ENCODE peak calls at places on chromosomes 12 and 14, in four cellular contexts. H is AG10803, C is fibroblast of pulmonary artery, T is HEK293T. D is an unnamed sample.

GRCh38 chr12:109772622-109773321 is 59.1 kb downstream of the FAM222A start:
- DNase-seq in H (no peak), C (no peak), T (no peak), D (no peak)

GRCh38 chr12:50764861-50765324 is 992 bp downstream of the ATF1 start:
- DNase-seq in H (peak), C (peak), T (no peak), D (peak)

GRCh38 chr12:3820122-3820521 is 53.1 kb downstream of the PARP11 start:
- DNase-seq in H (peak), C (peak), T (no peak), D (peak)

GRCh38 chr12:6346235-6346832 is 4.5 kb upstream of the TNFRSF1A start:
- DNase-seq in H (no peak), C (no peak), T (no peak), D (no peak)

GRCh38 chr14:91317381-91318313 is 73.1 kb upstream of the GPR68 start:
- DNase-seq in H (no peak), C (peak), T (no peak), D (no peak)

GRCh38 chr14:92726135-92726932 is 22.1 kb downstream of the LGMN start:
- DNase-seq in H (peak), C (peak), T (no peak), D (peak)

GRCh38 chr12:6961695-6962284 is 8.7 kb downstream of the PHB2 start:
- DNase-seq in H (peak), C (peak), T (peak), D (peak)

GRCh38 chr12:124445826-124446225 is 121.6 kb downstream of the NCOR2 start:
- DNase-seq in H (no peak), C (no peak), T (no peak), D (no peak)

GRCh38 chr12:111268738-111269572 is 99.9 kb downstream of the PHETA1 start:
- DNase-seq in H (no peak), C (no peak), T (peak), D (no peak)

GRCh38 chr14:100779691-100780080 is 46.2 kb upstream of the MEG3 start:
- DNase-seq in H (no peak), C (no peak), T (no peak), D (no peak)

GRCh38 chr12:81141220-81141619 is 63.3 kb downstream of the ACSS3 start:
- DNase-seq in H (no peak), C (no peak), T (no peak), D (no peak)

GRCh38 chr14:103100281-103101121 is 6.0 kb downstream of the EXOC3L4 start:
- DNase-seq in H (no peak), C (no peak), T (no peak), D (no peak)

GRCh38 chr14:53151867-53152626 is 1.1 kb downstream of the DDHD1 start:
- DNase-seq in H (peak), C (peak), T (peak), D (peak)